ENCODE peak calls at places on chromosomes 7 and 10, in four cellular contexts. A is K562, R is GM12878, N is HepG2. E is an unnamed sample.

GRCh38 chr7:18288322-18289037 is 207.1 kb upstream of the HDAC9 start:
- DNase-seq in A (no peak), R (no peak), N (no peak), E (no peak)

GRCh38 chr7:102236592-102237287 is 49.9 kb upstream of the SH2B2 start:
- DNase-seq in A (peak), R (no peak), N (peak), E (peak)

GRCh38 chr10:3702569-3702968 is 82.4 kb downstream of the KLF6 start:
- DNase-seq in A (no peak), R (no peak), N (peak), E (no peak)

GRCh38 chr10:20627085-20627484 is 270.0 kb downstream of the NEBL start:
- DNase-seq in A (no peak), R (no peak), N (no peak), E (no peak)

GRCh38 chr10:121063744-121064143 is 212.6 kb downstream of the WDR11 start:
- DNase-seq in A (no peak), R (no peak), N (peak), E (no peak)

GRCh38 chr10:60224129-60224705 is 165.5 kb downstream of the ANK3 start:
- DNase-seq in A (no peak), R (no peak), N (no peak), E (no peak)

GRCh38 chr10:34104829-34105572 is 710.1 kb downstream of the PARD3 start:
- DNase-seq in A (no peak), R (no peak), N (no peak), E (no peak)

GRCh38 chr7:135650831-135651573 is 11.3 kb upstream of the STMP1 start:
- DNase-seq in A (peak), R (no peak), N (no peak), E (no peak)

GRCh38 chr7:129689995-129690581 is 78.6 kb downstream of the NRF1 start:
- DNase-seq in A (no peak), R (no peak), N (no peak), E (no peak)

GRCh38 chr10:102226542-102226870 is 407 bp downstream of the ELOVL3 start:
- DNase-seq in A (no peak), R (no peak), N (no peak), E (no peak)

GRCh38 chr10:124867304-124867703 is 65.7 kb downstream of the ABRAXAS2 start:
- DNase-seq in A (no peak), R (no peak), N (no peak), E (peak)

GRCh38 chr7:84055904-84056615 is 138.5 kb downstream of the SEMA3A start:
- DNase-seq in A (no peak), R (no peak), N (no peak), E (no peak)

GRCh38 chr10:12547301-12547771 is 198.0 kb downstream of the CAMK1D start:
- DNase-seq in A (no peak), R (no peak), N (no peak), E (no peak)

GRCh38 chr10:93954299-93954698 is 39.4 kb upstream of the PLCE1 start:
- DNase-seq in A (no peak), R (no peak), N (no peak), E (no peak)

GRCh38 chr10:68831961-68832455 is 4.7 kb downstream of the STOX1 start:
- DNase-seq in A (no peak), R (no peak), N (no peak), E (no peak)

GRCh38 chr7:151367304-151367703 is 25.7 kb downstream of the NUB1 start:
- DNase-seq in A (no peak), R (no peak), N (no peak), E (no peak)

GRCh38 chr10:20975236-20975635 is 78.1 kb upstream of the NEBL start:
- DNase-seq in A (no peak), R (no peak), N (no peak), E (no peak)

GRCh38 chr7:118305686-118306085 is 81.2 kb downstream of the ANKRD7 start:
- DNase-seq in A (no peak), R (no peak), N (no peak), E (no peak)

GRCh38 chr10:58352956-58353610 is 18.3 kb downstream of the UBE2D1 start:
- DNase-seq in A (no peak), R (no peak), N (no peak), E (no peak)

GRCh38 chr10:69957516-69958231 is 95.0 kb upstream of the MACROH2A2 start:
- DNase-seq in A (no peak), R (no peak), N (no peak), E (no peak)

GRCh38 chr10:132670546-132670945 is 115.4 kb downstream of the NKX6-2 start:
- DNase-seq in A (no peak), R (no peak), N (no peak), E (peak)

GRCh38 chr10:71397340-71398212 is 856 bp downstream of the CDH23 start:
- DNase-seq in A (no peak), R (no peak), N (no peak), E (peak)

GRCh38 chr10:132965411-132966057 is 23.2 kb upstream of the CFAP46 start:
- DNase-seq in A (no peak), R (no peak), N (no peak), E (no peak)

GRCh38 chr7:27697861-27698430 is 35.3 kb upstream of the HIBADH start:
- DNase-seq in A (no peak), R (peak), N (peak), E (no peak)

GRCh38 chr7:2619120-2619519 is 12.7 kb upstream of the TTYH3 start:
- DNase-seq in A (no peak), R (no peak), N (no peak), E (no peak)

GRCh38 chr10:18264466-18264865 is 124.2 kb downstream of the CACNB2 start:
- DNase-seq in A (no peak), R (no peak), N (no peak), E (no peak)

GRCh38 chr7:143924851-143925250 is 10.2 kb upstream of the OR2F2 start:
- DNase-seq in A (no peak), R (no peak), N (no peak), E (no peak)

GRCh38 chr10:14160299-14160698 is 170.4 kb downstream of the FRMD4A start:
- DNase-seq in A (no peak), R (no peak), N (no peak), E (no peak)

GRCh38 chr10:132439424-132440163 is 42.6 kb downstream of the PWWP2B start:
- DNase-seq in A (no peak), R (no peak), N (no peak), E (no peak)

GRCh38 chr10:5762531-5762930 is 50.7 kb downstream of the GDI2 start:
- DNase-seq in A (no peak), R (no peak), N (peak), E (no peak)

GRCh38 chr10:9254353-9254752 is 1199.9 kb downstream of the GATA3 start:
- DNase-seq in A (no peak), R (no peak), N (no peak), E (no peak)

GRCh38 chr7:14766747-14767146 is 135.8 kb downstream of the DGKB start:
- DNase-seq in A (no peak), R (no peak), N (no peak), E (no peak)

GRCh38 chr10:102384053-102384452 is 11.5 kb upstream of the NFKB2 start:
- DNase-seq in A (peak), R (no peak), N (no peak), E (peak)

GRCh38 chr10:80412521-80412920 is 4.2 kb downstream of the PRXL2A start:
- DNase-seq in A (no peak), R (no peak), N (no peak), E (no peak)

GRCh38 chr7:74126220-74126880 is 42.7 kb downstream of the LIMK1 start:
- DNase-seq in A (peak), R (no peak), N (no peak), E (no peak)

DNA sequence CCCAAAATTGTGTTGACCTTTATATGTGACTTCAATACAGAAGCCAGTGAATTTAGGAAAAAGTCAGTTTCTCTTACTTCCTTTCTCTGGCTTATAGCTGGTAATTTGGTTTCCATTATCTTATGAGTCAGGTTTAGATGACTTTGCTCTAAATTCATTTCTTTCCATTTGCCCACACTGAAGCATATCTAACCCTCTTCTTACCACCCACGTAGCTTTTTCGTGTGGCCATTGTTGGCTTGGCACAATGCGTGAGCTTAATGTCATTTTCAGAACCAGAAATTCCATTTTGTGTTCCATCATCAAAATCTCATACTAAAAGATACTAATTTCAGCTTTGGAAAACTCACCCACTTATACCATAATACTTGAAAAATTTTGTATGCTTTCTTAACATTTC is 271.2 kb downstream of the INHBA start:
- DNase-seq in A (no peak), R (no peak), N (no peak), E (no peak)
- TF ChIP-seq CREM in A (no peak), R (no peak), N (no peak), E (no peak)

DNA sequence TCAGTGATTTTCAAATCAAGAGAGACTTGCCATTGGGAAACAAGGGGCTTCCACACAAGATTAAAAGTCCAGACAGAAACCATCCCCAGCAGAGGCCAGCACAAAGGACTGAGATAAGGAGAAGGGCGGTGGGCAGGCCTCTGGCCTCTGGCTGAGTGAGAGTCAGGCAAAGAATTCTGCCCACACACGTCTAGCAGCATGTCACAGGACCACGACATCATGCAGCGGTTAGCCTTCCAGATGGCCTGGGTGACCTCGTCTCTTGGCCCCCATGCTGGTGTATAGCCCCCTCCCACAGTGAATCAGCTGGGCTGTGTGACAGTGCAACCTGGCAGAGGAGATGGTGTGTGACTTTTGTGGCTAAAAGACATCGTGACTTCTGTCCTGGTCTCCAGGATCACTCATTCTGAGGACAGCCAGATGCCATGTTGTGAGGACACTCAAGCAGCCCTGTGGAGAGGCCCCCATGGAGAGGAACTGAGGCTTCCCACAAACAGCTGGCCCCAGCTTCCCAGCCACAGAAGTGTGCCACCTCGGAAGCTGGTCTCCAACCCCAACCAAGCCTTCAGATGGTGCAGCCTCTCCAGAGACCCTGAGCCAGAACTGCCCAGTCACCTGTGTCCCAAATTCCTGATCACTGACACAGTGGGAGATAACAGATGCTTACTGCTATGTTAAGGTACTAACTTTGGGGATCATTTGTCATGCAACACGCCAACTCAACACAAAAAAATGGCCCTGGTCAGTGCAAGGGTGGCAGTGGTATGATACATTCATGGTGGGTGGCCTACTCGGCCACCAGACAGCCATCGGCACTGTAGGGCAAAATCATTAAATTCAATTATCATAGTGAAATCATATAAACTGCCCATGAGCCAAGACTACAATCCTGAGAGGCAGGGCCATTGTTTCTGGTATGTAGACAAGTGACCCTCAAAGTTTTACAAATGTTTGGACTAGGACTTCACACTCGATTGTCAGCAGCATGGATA is 73.2 kb downstream of the TNS3 start:
- DNase-seq in A (no peak), R (no peak), N (peak), E (no peak)
- TF ChIP-seq CREM in A (no peak), R (no peak), N (no peak), E (no peak)

GRCh38 chr7:55569797-55570196 is 2.5 kb downstream of the VOPP1 start:
- DNase-seq in A (no peak), R (no peak), N (no peak), E (no peak)
- TF ChIP-seq CREM in A (no peak), R (no peak), N (no peak), E (no peak)

DNA sequence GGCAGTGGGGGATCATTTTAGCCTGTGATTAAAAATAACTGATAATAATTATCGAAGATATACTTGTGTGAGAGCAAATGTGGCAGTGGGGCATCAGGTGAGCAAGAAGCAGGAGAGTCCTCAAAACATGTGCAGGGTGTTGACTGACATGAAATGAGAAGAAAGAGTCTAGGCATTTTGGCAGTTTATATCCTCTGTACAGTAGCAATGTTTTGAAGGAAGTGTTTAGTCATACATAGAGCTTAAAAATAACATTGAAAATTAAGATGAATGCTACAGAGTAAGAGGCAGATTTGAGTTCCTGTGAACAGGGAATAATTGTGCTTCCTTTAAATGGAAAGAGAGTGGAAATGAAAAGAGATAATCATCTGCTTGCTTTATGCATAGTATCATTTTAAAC is 47.4 kb downstream of the VPS50 start:
- DNase-seq in A (no peak), R (no peak), N (no peak), E (no peak)
- TF ChIP-seq CREM in A (no peak), R (no peak), N (no peak), E (no peak)

GRCh38 chr10:61664985-61665384 is 2.3 kb downstream of the CABCOCO1 start:
- DNase-seq in A (no peak), R (no peak), N (no peak), E (no peak)

GRCh38 chr10:61669161-61669755 is 6.5 kb downstream of the CABCOCO1 start:
- DNase-seq in A (no peak), R (no peak), N (no peak), E (no peak)

GRCh38 chr10:61662794-61663259 is at the start of gene CABCOCO1:
- DNase-seq in A (no peak), R (no peak), N (no peak), E (peak)

GRCh38 chr10:61663466-61663865 is 737 bp downstream of the CABCOCO1 start:
- DNase-seq in A (no peak), R (no peak), N (no peak), E (no peak)
- TF ChIP-seq CREM in A (no peak), R (no peak), N (no peak), E (no peak)

GRCh38 chr7:159147687-159148086 is 3.0 kb upstream of the VIPR2 start:
- DNase-seq in A (no peak), R (no peak), N (no peak), E (no peak)
- TF ChIP-seq CREM in A (no peak), R (no peak), N (no peak), E (no peak)

GRCh38 chr10:79401015-79401921 is 44.2 kb downstream of the ZCCHC24 start:
- DNase-seq in A (no peak), R (no peak), N (no peak), E (no peak)
- TF ChIP-seq CREM in A (no peak), R (no peak), N (no peak), E (no peak)

DNA sequence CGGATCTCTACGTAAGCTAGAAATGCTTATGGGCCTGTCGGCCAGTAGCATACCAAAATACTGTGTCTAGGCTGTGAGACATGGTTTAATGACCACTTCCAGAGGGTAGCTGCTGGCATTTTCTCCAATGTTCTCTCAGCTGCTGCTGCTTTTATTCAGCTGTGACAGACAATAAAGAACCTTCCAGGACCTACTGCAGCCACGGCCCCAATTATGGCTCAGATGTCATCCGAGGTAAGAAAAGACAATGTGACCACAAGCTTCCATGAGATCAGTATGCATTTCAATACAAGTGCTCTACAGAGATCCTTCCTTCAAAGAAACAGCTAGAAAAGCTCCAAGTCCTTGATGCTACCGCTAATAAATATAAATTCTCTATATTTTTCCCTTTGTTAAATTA is 256.2 kb downstream of the SDHAF3 start:
- DNase-seq in A (no peak), R (no peak), N (no peak), E (no peak)
- TF ChIP-seq CREM in A (no peak), R (no peak), N (no peak), E (no peak)

GRCh38 chr7:157803906-157804305 is 467.1 kb downstream of the DNAJB6 start:
- DNase-seq in A (no peak), R (no peak), N (no peak), E (no peak)

GRCh38 chr7:157806711-157807110 is 469.9 kb downstream of the DNAJB6 start:
- DNase-seq in A (no peak), R (no peak), N (no peak), E (no peak)

GRCh38 chr7:157807510-157807909 is 470.7 kb downstream of the DNAJB6 start:
- DNase-seq in A (no peak), R (no peak), N (no peak), E (no peak)

GRCh38 chr7:157808042-157808441 is 471.2 kb downstream of the DNAJB6 start:
- DNase-seq in A (no peak), R (no peak), N (no peak), E (no peak)

GRCh38 chr7:157805716-157806115 is 468.9 kb downstream of the DNAJB6 start:
- DNase-seq in A (no peak), R (no peak), N (no peak), E (no peak)
- TF ChIP-seq CREM in A (no peak), R (no peak), N (no peak), E (no peak)